ENCODE peak calls at places on chromosomes 3 and 15, in six cellular contexts. One of them, this sample, is unnamed.

GRCh38 chr3:33732394-33732793 is 14.3 kb upstream of the CLASP2 start:
- DNase-seq in right lobe of liver: no peak
- DNase-seq in body of pancreas: no peak
- DNase-seq in cardiac fibroblast: no peak
- DNase-seq in kidney epithelial cell: no peak
- DNase-seq in sigmoid colon: no peak
- DNase-seq in this sample: no peak

GRCh38 chr3:176789281-176789705 is 408.0 kb downstream of the TBL1XR1 start:
- DNase-seq in sigmoid colon: no peak
- DNase-seq in kidney epithelial cell: no peak
- DNase-seq in cardiac fibroblast: no peak
- DNase-seq in right lobe of liver: no peak
- DNase-seq in body of pancreas: no peak
- DNase-seq in this sample: no peak

GRCh38 chr3:168030488-168031054 is 65.2 kb downstream of the GOLIM4 start:
- DNase-seq in kidney epithelial cell: no peak
- DNase-seq in cardiac fibroblast: no peak
- DNase-seq in right lobe of liver: no peak
- DNase-seq in sigmoid colon: no peak
- DNase-seq in body of pancreas: no peak
- DNase-seq in this sample: no peak

GRCh38 chr15:87760915-87761314 is 495.6 kb downstream of the NTRK3 start:
- DNase-seq in cardiac fibroblast: no peak
- DNase-seq in kidney epithelial cell: no peak
- DNase-seq in right lobe of liver: no peak
- DNase-seq in sigmoid colon: no peak
- DNase-seq in body of pancreas: no peak
- DNase-seq in this sample: no peak

GRCh38 chr3:167151671-167152070 is 228.4 kb downstream of the ZBBX start:
- DNase-seq in cardiac fibroblast: no peak
- DNase-seq in sigmoid colon: no peak
- DNase-seq in right lobe of liver: no peak
- DNase-seq in body of pancreas: no peak
- DNase-seq in kidney epithelial cell: no peak
- DNase-seq in this sample: no peak

GRCh38 chr3:77825045-77825827 is 785.3 kb downstream of the ROBO2 start:
- DNase-seq in right lobe of liver: no peak
- DNase-seq in kidney epithelial cell: peak; percentile 98
- DNase-seq in body of pancreas: no peak
- DNase-seq in cardiac fibroblast: peak; percentile 37
- DNase-seq in sigmoid colon: no peak
- DNase-seq in this sample: no peak

GRCh38 chr15:68507447-68507846 is 71.3 kb upstream of the CORO2B start:
- DNase-seq in cardiac fibroblast: no peak
- DNase-seq in kidney epithelial cell: no peak
- DNase-seq in right lobe of liver: no peak
- DNase-seq in sigmoid colon: no peak
- DNase-seq in body of pancreas: no peak
- DNase-seq in this sample: no peak

GRCh38 chr3:143035466-143036214 is 34.3 kb downstream of the U2SURP start:
- DNase-seq in right lobe of liver: no peak
- DNase-seq in body of pancreas: no peak
- DNase-seq in kidney epithelial cell: no peak
- DNase-seq in sigmoid colon: no peak
- DNase-seq in cardiac fibroblast: peak; percentile 68
- DNase-seq in this sample: no peak

GRCh38 chr3:115363071-115363470 is 216.0 kb upstream of the ZBTB20 start:
- DNase-seq in sigmoid colon: no peak
- DNase-seq in right lobe of liver: no peak
- DNase-seq in kidney epithelial cell: no peak
- DNase-seq in body of pancreas: no peak
- DNase-seq in cardiac fibroblast: no peak
- DNase-seq in this sample: no peak

GRCh38 chr15:27683126-27683525 is 416.0 kb downstream of the OCA2 start:
- DNase-seq in sigmoid colon: no peak
- DNase-seq in cardiac fibroblast: no peak
- DNase-seq in kidney epithelial cell: no peak
- DNase-seq in body of pancreas: no peak
- DNase-seq in right lobe of liver: no peak
- DNase-seq in this sample: no peak

GRCh38 chr3:117035785-117036184 is 326.2 kb downstream of the TUSC7 start:
- DNase-seq in right lobe of liver: no peak
- DNase-seq in sigmoid colon: peak; percentile 72
- DNase-seq in body of pancreas: no peak
- DNase-seq in cardiac fibroblast: peak; percentile 10
- DNase-seq in kidney epithelial cell: no peak
- DNase-seq in this sample: no peak

GRCh38 chr3:126523745-126524428 is at the start of gene CHST13:
- DNase-seq in kidney epithelial cell: no peak
- DNase-seq in right lobe of liver: peak; percentile 91
- DNase-seq in sigmoid colon: peak; percentile 67
- DNase-seq in body of pancreas: peak; percentile 43
- DNase-seq in cardiac fibroblast: peak; percentile 40
- DNase-seq in this sample: no peak

GRCh38 chr3:183555541-183556081 is at the start of gene KLHL6:
- DNase-seq in right lobe of liver: no peak
- DNase-seq in body of pancreas: no peak
- DNase-seq in sigmoid colon: no peak
- DNase-seq in cardiac fibroblast: peak; percentile 15
- DNase-seq in kidney epithelial cell: no peak
- DNase-seq in this sample: no peak

GRCh38 chr15:35289029-35289617 is 204.0 kb upstream of the NANOGP8 start:
- DNase-seq in kidney epithelial cell: no peak
- DNase-seq in body of pancreas: no peak
- DNase-seq in cardiac fibroblast: peak; percentile 83
- DNase-seq in sigmoid colon: no peak
- DNase-seq in right lobe of liver: no peak
- DNase-seq in this sample: no peak

GRCh38 chr3:99651561-99651960 is 13.2 kb downstream of the COL8A1 start:
- DNase-seq in body of pancreas: no peak
- DNase-seq in sigmoid colon: peak; percentile 76
- DNase-seq in kidney epithelial cell: peak; percentile 64
- DNase-seq in cardiac fibroblast: peak; percentile 78
- DNase-seq in right lobe of liver: no peak
- DNase-seq in this sample: no peak

GRCh38 chr15:91271565-91272153 is 171.6 kb downstream of the SV2B start:
- DNase-seq in sigmoid colon: no peak
- DNase-seq in right lobe of liver: no peak
- DNase-seq in kidney epithelial cell: peak; percentile 7
- DNase-seq in body of pancreas: peak; percentile 61
- DNase-seq in cardiac fibroblast: peak; percentile 77
- DNase-seq in this sample: no peak

GRCh38 chr3:79038057-79038456 is 729.7 kb downstream of the ROBO1 start:
- DNase-seq in kidney epithelial cell: no peak
- DNase-seq in cardiac fibroblast: no peak
- DNase-seq in body of pancreas: no peak
- DNase-seq in right lobe of liver: no peak
- DNase-seq in sigmoid colon: no peak
- DNase-seq in this sample: no peak

GRCh38 chr3:14439501-14440167 is 37.2 kb downstream of the SLC6A6 start:
- DNase-seq in kidney epithelial cell: no peak
- DNase-seq in cardiac fibroblast: peak; percentile 70
- DNase-seq in right lobe of liver: peak; percentile 73
- DNase-seq in body of pancreas: peak; percentile 59
- DNase-seq in sigmoid colon: peak; percentile 78
- DNase-seq in this sample: peak; percentile 44

GRCh38 chr15:76460871-76461270 is 124.3 kb downstream of the ISL2 start:
- DNase-seq in right lobe of liver: no peak
- DNase-seq in cardiac fibroblast: peak; percentile 44
- DNase-seq in body of pancreas: no peak
- DNase-seq in kidney epithelial cell: no peak
- DNase-seq in sigmoid colon: no peak
- DNase-seq in this sample: no peak

GRCh38 chr15:71411538-71412482 is 296.5 kb downstream of the THSD4 start:
- DNase-seq in sigmoid colon: no peak
- DNase-seq in right lobe of liver: no peak
- DNase-seq in kidney epithelial cell: peak; percentile 57
- DNase-seq in body of pancreas: no peak
- DNase-seq in cardiac fibroblast: peak; percentile 77
- DNase-seq in this sample: no peak

GRCh38 chr3:169044341-169045113 is 619.0 kb downstream of the MECOM start:
- DNase-seq in sigmoid colon: no peak
- DNase-seq in cardiac fibroblast: peak; percentile 43
- DNase-seq in kidney epithelial cell: peak; percentile 43
- DNase-seq in body of pancreas: no peak
- DNase-seq in right lobe of liver: no peak
- DNase-seq in this sample: no peak

GRCh38 chr3:164459526-164460151 is 618.7 kb downstream of the SI start:
- DNase-seq in kidney epithelial cell: no peak
- DNase-seq in cardiac fibroblast: no peak
- DNase-seq in right lobe of liver: no peak
- DNase-seq in body of pancreas: no peak
- DNase-seq in sigmoid colon: no peak
- DNase-seq in this sample: no peak

GRCh38 chr3:136250862-136251460 is 821 bp downstream of the PCCB start:
- DNase-seq in kidney epithelial cell: no peak
- DNase-seq in sigmoid colon: peak; percentile 83
- DNase-seq in body of pancreas: peak; percentile 75
- DNase-seq in cardiac fibroblast: peak; percentile 55
- DNase-seq in right lobe of liver: peak; percentile 87
- DNase-seq in this sample: peak; percentile 83

GRCh38 chr3:69012111-69012835 is 1.2 kb downstream of the EOGT start:
- DNase-seq in right lobe of liver: no peak
- DNase-seq in cardiac fibroblast: peak; percentile 39
- DNase-seq in kidney epithelial cell: no peak
- DNase-seq in sigmoid colon: peak; percentile 82
- DNase-seq in body of pancreas: peak; percentile 52
- DNase-seq in this sample: no peak

GRCh38 chr15:31278544-31279220 is 48.0 kb upstream of the KLF13 start:
- DNase-seq in right lobe of liver: peak; percentile 58
- DNase-seq in sigmoid colon: peak; percentile 60
- DNase-seq in kidney epithelial cell: no peak
- DNase-seq in body of pancreas: peak; percentile 8
- DNase-seq in cardiac fibroblast: no peak
- DNase-seq in this sample: no peak

GRCh38 chr3:81837071-81837593 is 75.7 kb upstream of the GBE1 start:
- DNase-seq in right lobe of liver: no peak
- DNase-seq in body of pancreas: no peak
- DNase-seq in cardiac fibroblast: no peak
- DNase-seq in sigmoid colon: no peak
- DNase-seq in kidney epithelial cell: no peak
- DNase-seq in this sample: no peak

GRCh38 chr15:48025118-48025517 is 95.7 kb upstream of the SLC24A5 start:
- DNase-seq in body of pancreas: no peak
- DNase-seq in kidney epithelial cell: no peak
- DNase-seq in right lobe of liver: no peak
- DNase-seq in cardiac fibroblast: no peak
- DNase-seq in sigmoid colon: no peak
- DNase-seq in this sample: no peak

GRCh38 chr3:148698190-148698806 is 595 bp downstream of the AGTR1 start:
- DNase-seq in sigmoid colon: no peak
- DNase-seq in kidney epithelial cell: no peak
- DNase-seq in right lobe of liver: no peak
- DNase-seq in body of pancreas: no peak
- DNase-seq in cardiac fibroblast: no peak
- DNase-seq in this sample: no peak

GRCh38 chr15:62822228-62822627 is 220.3 kb upstream of the TPM1 start:
- DNase-seq in cardiac fibroblast: no peak
- DNase-seq in kidney epithelial cell: no peak
- DNase-seq in sigmoid colon: no peak
- DNase-seq in right lobe of liver: no peak
- DNase-seq in body of pancreas: peak; percentile 40
- DNase-seq in this sample: no peak
- H3K4me3 ChIP-seq in cardiac fibroblast: no peak overlapping the region
- H3K4me3 ChIP-seq in kidney epithelial cell: no peak overlapping the region
- H3K4me3 ChIP-seq in sigmoid colon: no peak overlapping the region
- H3K4me3 ChIP-seq in right lobe of liver: no peak overlapping the region
- H3K4me3 ChIP-seq in body of pancreas: no peak overlapping the region
- H3K4me3 ChIP-seq in this sample: no peak overlapping the region

DNA sequence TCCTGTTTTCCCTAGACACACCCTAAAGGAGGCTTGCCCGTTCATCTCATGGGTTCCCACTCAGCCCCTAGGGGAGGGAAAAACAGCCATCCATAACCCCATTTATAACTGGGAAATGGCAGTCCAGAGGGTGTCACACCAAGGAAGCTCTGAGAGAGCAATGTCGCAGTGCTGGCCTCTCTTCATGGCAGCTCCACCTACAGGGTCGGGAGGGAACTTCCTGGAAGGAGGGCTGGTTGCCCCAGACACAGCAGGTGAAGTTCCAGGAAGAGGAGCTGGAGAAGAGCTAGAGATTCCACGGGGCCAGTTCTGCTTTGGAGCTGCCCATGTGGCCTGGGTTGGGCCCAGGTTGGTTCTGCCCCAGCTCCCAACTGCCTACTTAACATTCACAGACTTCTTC is 22.3 kb upstream of the LINGO1 start:
- DNase-seq in body of pancreas: no peak
- DNase-seq in sigmoid colon: no peak
- DNase-seq in kidney epithelial cell: no peak
- DNase-seq in cardiac fibroblast: no peak
- DNase-seq in right lobe of liver: no peak
- DNase-seq in this sample: no peak
- TF ChIP-seq CTCF in body of pancreas: no peak
- TF ChIP-seq CTCF in sigmoid colon: no peak
- TF ChIP-seq CTCF in kidney epithelial cell: peak; percentile 36
- TF ChIP-seq CTCF in cardiac fibroblast: peak; percentile 34
- TF ChIP-seq CTCF in right lobe of liver: no peak
- TF ChIP-seq CTCF in this sample: no peak

DNA sequence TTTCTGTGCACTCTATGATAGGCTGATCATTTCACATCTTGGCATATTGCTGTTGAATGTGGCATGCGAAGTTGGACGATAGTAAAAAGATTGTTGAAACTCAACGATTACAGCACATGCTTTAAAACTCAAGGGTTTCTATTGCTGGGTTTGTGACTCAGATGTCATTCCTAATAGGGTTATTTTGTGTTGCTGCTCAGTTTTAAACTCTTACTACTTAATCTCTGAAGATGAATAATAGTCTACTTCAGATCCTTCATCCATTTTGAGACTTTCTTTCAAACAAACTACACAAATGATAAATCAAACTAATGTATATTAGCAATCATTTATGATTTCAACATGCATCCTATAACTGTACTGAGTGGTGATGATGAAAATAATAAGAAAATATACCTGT is 71.3 kb upstream of the MBNL1 start:
- DNase-seq in right lobe of liver: no peak
- DNase-seq in body of pancreas: no peak
- DNase-seq in sigmoid colon: no peak
- DNase-seq in cardiac fibroblast: no peak
- DNase-seq in kidney epithelial cell: no peak
- DNase-seq in this sample: no peak
- H3K4me3 ChIP-seq in right lobe of liver: no peak overlapping the region
- H3K4me3 ChIP-seq in body of pancreas: no peak overlapping the region
- H3K4me3 ChIP-seq in sigmoid colon: peak overlapping the region; percentile 3
- H3K4me3 ChIP-seq in cardiac fibroblast: no peak overlapping the region
- H3K4me3 ChIP-seq in kidney epithelial cell: no peak overlapping the region
- H3K4me3 ChIP-seq in this sample: peak overlapping the region; percentile 4

DNA sequence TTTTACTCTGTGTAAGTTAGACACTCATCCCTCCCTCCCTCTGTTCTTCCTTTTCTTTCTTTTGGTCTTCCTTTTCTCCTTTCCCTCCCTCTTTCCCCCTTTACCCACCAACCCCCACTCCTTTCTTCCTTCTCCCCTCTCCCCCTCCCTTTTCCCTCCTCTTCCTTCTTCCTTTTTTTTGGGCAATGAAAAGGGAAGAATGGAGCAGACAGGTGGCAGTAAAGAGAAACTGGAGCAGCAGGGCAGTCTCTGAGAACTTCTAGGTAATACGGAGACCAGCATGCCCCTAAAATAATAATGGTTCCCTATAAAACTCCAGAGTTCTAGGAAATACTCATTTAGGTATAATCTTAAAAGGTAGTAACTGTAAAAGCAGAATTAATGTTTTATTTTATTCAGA is 11.4 kb upstream of the GPR171 start:
- DNase-seq in right lobe of liver: no peak
- DNase-seq in sigmoid colon: no peak
- DNase-seq in body of pancreas: no peak
- DNase-seq in cardiac fibroblast: no peak
- DNase-seq in kidney epithelial cell: no peak
- DNase-seq in this sample: no peak
- TF ChIP-seq CTCF in right lobe of liver: peak; percentile 5
- TF ChIP-seq CTCF in sigmoid colon: no peak
- TF ChIP-seq CTCF in body of pancreas: no peak
- TF ChIP-seq CTCF in cardiac fibroblast: no peak
- TF ChIP-seq CTCF in kidney epithelial cell: no peak
- TF ChIP-seq CTCF in this sample: no peak

This sample was measured in gastrocnemius medialis.